ENCODE peak calls at places on chromosomes 12 and 14, in ten cellular contexts. One of them, this sample, is unnamed.

GRCh38 chr14:23631702-23632460 is 4.3 kb upstream of the DHRS2 start:
- DNase-seq in IMR-90: peak
- DNase-seq in posterior vena cava: peak
- DNase-seq in brain pericyte: peak
- DNase-seq in stimulated activated CD8-positive, alpha-beta memory T cell treated with anti-CD3 and anti-CD28 coated beads, Interleukin-2, amount 100 ng/mL, for 1 hour: peak
- DNase-seq in activated T-cell treated with anti-CD3 and anti-CD28 coated beads, Interleukin-2, amount 50 U/mL, for 72 hours: peak
- DNase-seq in effector CD4-positive, alpha-beta T cell: peak
- DNase-seq in NCI-H2029 treated with DMSO at 0.1 percent for 48 hours: peak
- DNase-seq in iPS DF 19.7: peak
- DNase-seq in NCI-H1930: peak
- DNase-seq in this sample: peak

GRCh38 chr12:25769076-25769945 is 189.2 kb upstream of the RASSF8 start:
- DNase-seq in IMR-90: peak
- DNase-seq in posterior vena cava: no peak
- DNase-seq in brain pericyte: no peak
- DNase-seq in stimulated activated CD8-positive, alpha-beta memory T cell treated with anti-CD3 and anti-CD28 coated beads, Interleukin-2, amount 100 ng/mL, for 1 hour: no peak
- DNase-seq in activated T-cell treated with anti-CD3 and anti-CD28 coated beads, Interleukin-2, amount 50 U/mL, for 72 hours: no peak
- DNase-seq in effector CD4-positive, alpha-beta T cell: no peak
- DNase-seq in NCI-H2029 treated with DMSO at 0.1 percent for 48 hours: no peak
- DNase-seq in iPS DF 19.7: no peak
- DNase-seq in NCI-H1930: no peak
- DNase-seq in this sample: no peak

GRCh38 chr12:89364631-89365030 is 12.3 kb upstream of the DUSP6 start:
- DNase-seq in IMR-90: no peak
- DNase-seq in posterior vena cava: no peak
- DNase-seq in brain pericyte: no peak
- DNase-seq in stimulated activated CD8-positive, alpha-beta memory T cell treated with anti-CD3 and anti-CD28 coated beads, Interleukin-2, amount 100 ng/mL, for 1 hour: no peak
- DNase-seq in activated T-cell treated with anti-CD3 and anti-CD28 coated beads, Interleukin-2, amount 50 U/mL, for 72 hours: no peak
- DNase-seq in effector CD4-positive, alpha-beta T cell: no peak
- DNase-seq in NCI-H2029 treated with DMSO at 0.1 percent for 48 hours: no peak
- DNase-seq in iPS DF 19.7: no peak
- DNase-seq in NCI-H1930: no peak
- DNase-seq in this sample: no peak

GRCh38 chr12:67710582-67710981 is 62.0 kb downstream of the DYRK2 start:
- DNase-seq in IMR-90: peak
- DNase-seq in posterior vena cava: no peak
- DNase-seq in brain pericyte: no peak
- DNase-seq in stimulated activated CD8-positive, alpha-beta memory T cell treated with anti-CD3 and anti-CD28 coated beads, Interleukin-2, amount 100 ng/mL, for 1 hour: no peak
- DNase-seq in activated T-cell treated with anti-CD3 and anti-CD28 coated beads, Interleukin-2, amount 50 U/mL, for 72 hours: no peak
- DNase-seq in effector CD4-positive, alpha-beta T cell: no peak
- DNase-seq in NCI-H2029 treated with DMSO at 0.1 percent for 48 hours: no peak
- DNase-seq in iPS DF 19.7: no peak
- DNase-seq in NCI-H1930: no peak
- DNase-seq in this sample: no peak

GRCh38 chr12:46267618-46268348 is 1.1 kb downstream of the SLC38A1 start:
- DNase-seq in IMR-90: peak
- DNase-seq in posterior vena cava: no peak
- DNase-seq in brain pericyte: no peak
- DNase-seq in stimulated activated CD8-positive, alpha-beta memory T cell treated with anti-CD3 and anti-CD28 coated beads, Interleukin-2, amount 100 ng/mL, for 1 hour: no peak
- DNase-seq in activated T-cell treated with anti-CD3 and anti-CD28 coated beads, Interleukin-2, amount 50 U/mL, for 72 hours: peak
- DNase-seq in effector CD4-positive, alpha-beta T cell: no peak
- DNase-seq in NCI-H2029 treated with DMSO at 0.1 percent for 48 hours: no peak
- DNase-seq in iPS DF 19.7: no peak
- DNase-seq in NCI-H1930: peak
- DNase-seq in this sample: peak

GRCh38 chr12:70379856-70380255 is 13.8 kb downstream of the KCNMB4 start:
- DNase-seq in IMR-90: no peak
- DNase-seq in posterior vena cava: no peak
- DNase-seq in brain pericyte: no peak
- DNase-seq in stimulated activated CD8-positive, alpha-beta memory T cell treated with anti-CD3 and anti-CD28 coated beads, Interleukin-2, amount 100 ng/mL, for 1 hour: no peak
- DNase-seq in activated T-cell treated with anti-CD3 and anti-CD28 coated beads, Interleukin-2, amount 50 U/mL, for 72 hours: peak
- DNase-seq in effector CD4-positive, alpha-beta T cell: no peak
- DNase-seq in NCI-H2029 treated with DMSO at 0.1 percent for 48 hours: no peak
- DNase-seq in iPS DF 19.7: no peak
- DNase-seq in NCI-H1930: no peak
- DNase-seq in this sample: no peak

GRCh38 chr12:111304642-111305071 is 64.2 kb downstream of the PHETA1 start:
- DNase-seq in IMR-90: no peak
- DNase-seq in posterior vena cava: no peak
- DNase-seq in brain pericyte: no peak
- DNase-seq in stimulated activated CD8-positive, alpha-beta memory T cell treated with anti-CD3 and anti-CD28 coated beads, Interleukin-2, amount 100 ng/mL, for 1 hour: no peak
- DNase-seq in activated T-cell treated with anti-CD3 and anti-CD28 coated beads, Interleukin-2, amount 50 U/mL, for 72 hours: peak
- DNase-seq in effector CD4-positive, alpha-beta T cell: no peak
- DNase-seq in NCI-H2029 treated with DMSO at 0.1 percent for 48 hours: no peak
- DNase-seq in iPS DF 19.7: no peak
- DNase-seq in NCI-H1930: no peak
- DNase-seq in this sample: no peak

GRCh38 chr14:93456356-93456755 is 25.6 kb downstream of the UNC79 start:
- DNase-seq in IMR-90: no peak
- DNase-seq in posterior vena cava: no peak
- DNase-seq in brain pericyte: no peak
- DNase-seq in stimulated activated CD8-positive, alpha-beta memory T cell treated with anti-CD3 and anti-CD28 coated beads, Interleukin-2, amount 100 ng/mL, for 1 hour: no peak
- DNase-seq in activated T-cell treated with anti-CD3 and anti-CD28 coated beads, Interleukin-2, amount 50 U/mL, for 72 hours: no peak
- DNase-seq in effector CD4-positive, alpha-beta T cell: no peak
- DNase-seq in NCI-H2029 treated with DMSO at 0.1 percent for 48 hours: no peak
- DNase-seq in iPS DF 19.7: no peak
- DNase-seq in NCI-H1930: no peak
- DNase-seq in this sample: no peak

GRCh38 chr12:94839347-94839746 is 164.2 kb downstream of the NDUFA12 start:
- DNase-seq in IMR-90: no peak
- DNase-seq in posterior vena cava: no peak
- DNase-seq in brain pericyte: no peak
- DNase-seq in stimulated activated CD8-positive, alpha-beta memory T cell treated with anti-CD3 and anti-CD28 coated beads, Interleukin-2, amount 100 ng/mL, for 1 hour: no peak
- DNase-seq in activated T-cell treated with anti-CD3 and anti-CD28 coated beads, Interleukin-2, amount 50 U/mL, for 72 hours: no peak
- DNase-seq in effector CD4-positive, alpha-beta T cell: no peak
- DNase-seq in NCI-H2029 treated with DMSO at 0.1 percent for 48 hours: no peak
- DNase-seq in iPS DF 19.7: no peak
- DNase-seq in NCI-H1930: no peak
- DNase-seq in this sample: no peak

GRCh38 chr14:20530771-20531571 is 25.6 kb downstream of the RNASE10 start:
- DNase-seq in IMR-90: peak
- DNase-seq in posterior vena cava: peak
- DNase-seq in brain pericyte: peak
- DNase-seq in stimulated activated CD8-positive, alpha-beta memory T cell treated with anti-CD3 and anti-CD28 coated beads, Interleukin-2, amount 100 ng/mL, for 1 hour: peak
- DNase-seq in activated T-cell treated with anti-CD3 and anti-CD28 coated beads, Interleukin-2, amount 50 U/mL, for 72 hours: peak
- DNase-seq in effector CD4-positive, alpha-beta T cell: peak
- DNase-seq in NCI-H2029 treated with DMSO at 0.1 percent for 48 hours: peak
- DNase-seq in iPS DF 19.7: peak
- DNase-seq in NCI-H1930: peak
- DNase-seq in this sample: peak

GRCh38 chr12:24121911-24122310 is 172.4 kb upstream of the SOX5 start:
- DNase-seq in IMR-90: no peak
- DNase-seq in posterior vena cava: no peak
- DNase-seq in brain pericyte: no peak
- DNase-seq in stimulated activated CD8-positive, alpha-beta memory T cell treated with anti-CD3 and anti-CD28 coated beads, Interleukin-2, amount 100 ng/mL, for 1 hour: no peak
- DNase-seq in activated T-cell treated with anti-CD3 and anti-CD28 coated beads, Interleukin-2, amount 50 U/mL, for 72 hours: no peak
- DNase-seq in effector CD4-positive, alpha-beta T cell: no peak
- DNase-seq in NCI-H2029 treated with DMSO at 0.1 percent for 48 hours: no peak
- DNase-seq in iPS DF 19.7: no peak
- DNase-seq in NCI-H1930: no peak
- DNase-seq in this sample: no peak

GRCh38 chr12:122862872-122863701 is 27.8 kb downstream of the HIP1R start:
- DNase-seq in IMR-90: no peak
- DNase-seq in posterior vena cava: peak
- DNase-seq in brain pericyte: no peak
- DNase-seq in stimulated activated CD8-positive, alpha-beta memory T cell treated with anti-CD3 and anti-CD28 coated beads, Interleukin-2, amount 100 ng/mL, for 1 hour: no peak
- DNase-seq in activated T-cell treated with anti-CD3 and anti-CD28 coated beads, Interleukin-2, amount 50 U/mL, for 72 hours: no peak
- DNase-seq in effector CD4-positive, alpha-beta T cell: no peak
- DNase-seq in NCI-H2029 treated with DMSO at 0.1 percent for 48 hours: peak
- DNase-seq in iPS DF 19.7: no peak
- DNase-seq in NCI-H1930: no peak
- DNase-seq in this sample: no peak

GRCh38 chr12:94157891-94158495 is 9.6 kb downstream of the PLXNC1 start:
- DNase-seq in IMR-90: no peak
- DNase-seq in posterior vena cava: no peak
- DNase-seq in brain pericyte: no peak
- DNase-seq in stimulated activated CD8-positive, alpha-beta memory T cell treated with anti-CD3 and anti-CD28 coated beads, Interleukin-2, amount 100 ng/mL, for 1 hour: no peak
- DNase-seq in activated T-cell treated with anti-CD3 and anti-CD28 coated beads, Interleukin-2, amount 50 U/mL, for 72 hours: no peak
- DNase-seq in effector CD4-positive, alpha-beta T cell: no peak
- DNase-seq in NCI-H2029 treated with DMSO at 0.1 percent for 48 hours: no peak
- DNase-seq in iPS DF 19.7: no peak
- DNase-seq in NCI-H1930: no peak
- DNase-seq in this sample: no peak

GRCh38 chr12:106769078-106769477 is 5.4 kb upstream of the RIC8B start:
- DNase-seq in IMR-90: peak
- DNase-seq in posterior vena cava: no peak
- DNase-seq in brain pericyte: no peak
- DNase-seq in stimulated activated CD8-positive, alpha-beta memory T cell treated with anti-CD3 and anti-CD28 coated beads, Interleukin-2, amount 100 ng/mL, for 1 hour: no peak
- DNase-seq in activated T-cell treated with anti-CD3 and anti-CD28 coated beads, Interleukin-2, amount 50 U/mL, for 72 hours: no peak
- DNase-seq in effector CD4-positive, alpha-beta T cell: no peak
- DNase-seq in NCI-H2029 treated with DMSO at 0.1 percent for 48 hours: no peak
- DNase-seq in iPS DF 19.7: no peak
- DNase-seq in NCI-H1930: no peak
- DNase-seq in this sample: no peak

GRCh38 chr14:100680439-100681051 is 46.1 kb upstream of the DLK1 start:
- DNase-seq in IMR-90: no peak
- DNase-seq in posterior vena cava: no peak
- DNase-seq in brain pericyte: no peak
- DNase-seq in stimulated activated CD8-positive, alpha-beta memory T cell treated with anti-CD3 and anti-CD28 coated beads, Interleukin-2, amount 100 ng/mL, for 1 hour: no peak
- DNase-seq in activated T-cell treated with anti-CD3 and anti-CD28 coated beads, Interleukin-2, amount 50 U/mL, for 72 hours: no peak
- DNase-seq in effector CD4-positive, alpha-beta T cell: no peak
- DNase-seq in NCI-H2029 treated with DMSO at 0.1 percent for 48 hours: no peak
- DNase-seq in iPS DF 19.7: no peak
- DNase-seq in NCI-H1930: no peak
- DNase-seq in this sample: no peak

GRCh38 chr12:131203666-131204415 is 250.1 kb downstream of the ADGRD1 start:
- DNase-seq in IMR-90: no peak
- DNase-seq in posterior vena cava: peak
- DNase-seq in brain pericyte: no peak
- DNase-seq in stimulated activated CD8-positive, alpha-beta memory T cell treated with anti-CD3 and anti-CD28 coated beads, Interleukin-2, amount 100 ng/mL, for 1 hour: no peak
- DNase-seq in activated T-cell treated with anti-CD3 and anti-CD28 coated beads, Interleukin-2, amount 50 U/mL, for 72 hours: no peak
- DNase-seq in effector CD4-positive, alpha-beta T cell: no peak
- DNase-seq in NCI-H2029 treated with DMSO at 0.1 percent for 48 hours: no peak
- DNase-seq in iPS DF 19.7: no peak
- DNase-seq in NCI-H1930: no peak
- DNase-seq in this sample: no peak

GRCh38 chr12:76259071-76259470 is 89.1 kb downstream of the BBS10 start:
- DNase-seq in IMR-90: peak
- DNase-seq in posterior vena cava: no peak
- DNase-seq in brain pericyte: no peak
- DNase-seq in stimulated activated CD8-positive, alpha-beta memory T cell treated with anti-CD3 and anti-CD28 coated beads, Interleukin-2, amount 100 ng/mL, for 1 hour: no peak
- DNase-seq in activated T-cell treated with anti-CD3 and anti-CD28 coated beads, Interleukin-2, amount 50 U/mL, for 72 hours: no peak
- DNase-seq in effector CD4-positive, alpha-beta T cell: no peak
- DNase-seq in NCI-H2029 treated with DMSO at 0.1 percent for 48 hours: no peak
- DNase-seq in iPS DF 19.7: no peak
- DNase-seq in NCI-H1930: no peak
- DNase-seq in this sample: no peak

GRCh38 chr14:104867371-104868059 is 2.4 kb downstream of the CEP170B start:
- DNase-seq in IMR-90: no peak
- DNase-seq in posterior vena cava: peak
- DNase-seq in brain pericyte: no peak
- DNase-seq in stimulated activated CD8-positive, alpha-beta memory T cell treated with anti-CD3 and anti-CD28 coated beads, Interleukin-2, amount 100 ng/mL, for 1 hour: no peak
- DNase-seq in activated T-cell treated with anti-CD3 and anti-CD28 coated beads, Interleukin-2, amount 50 U/mL, for 72 hours: no peak
- DNase-seq in effector CD4-positive, alpha-beta T cell: no peak
- DNase-seq in NCI-H2029 treated with DMSO at 0.1 percent for 48 hours: no peak
- DNase-seq in iPS DF 19.7: no peak
- DNase-seq in NCI-H1930: no peak
- DNase-seq in this sample: no peak

GRCh38 chr12:130715996-130716917 is at the start of gene RIMBP2:
- DNase-seq in IMR-90: peak
- DNase-seq in posterior vena cava: peak
- DNase-seq in brain pericyte: no peak
- DNase-seq in stimulated activated CD8-positive, alpha-beta memory T cell treated with anti-CD3 and anti-CD28 coated beads, Interleukin-2, amount 100 ng/mL, for 1 hour: no peak
- DNase-seq in activated T-cell treated with anti-CD3 and anti-CD28 coated beads, Interleukin-2, amount 50 U/mL, for 72 hours: no peak
- DNase-seq in effector CD4-positive, alpha-beta T cell: no peak
- DNase-seq in NCI-H2029 treated with DMSO at 0.1 percent for 48 hours: peak
- DNase-seq in iPS DF 19.7: peak
- DNase-seq in NCI-H1930: peak
- DNase-seq in this sample: no peak

GRCh38 chr14:92973798-92974372 is 50.9 kb downstream of the CHGA start:
- DNase-seq in IMR-90: no peak
- DNase-seq in posterior vena cava: no peak
- DNase-seq in brain pericyte: no peak
- DNase-seq in stimulated activated CD8-positive, alpha-beta memory T cell treated with anti-CD3 and anti-CD28 coated beads, Interleukin-2, amount 100 ng/mL, for 1 hour: no peak
- DNase-seq in activated T-cell treated with anti-CD3 and anti-CD28 coated beads, Interleukin-2, amount 50 U/mL, for 72 hours: no peak
- DNase-seq in effector CD4-positive, alpha-beta T cell: no peak
- DNase-seq in NCI-H2029 treated with DMSO at 0.1 percent for 48 hours: no peak
- DNase-seq in iPS DF 19.7: no peak
- DNase-seq in NCI-H1930: no peak
- DNase-seq in this sample: no peak

GRCh38 chr14:85533821-85534271 is 3.9 kb downstream of the FLRT2 start:
- DNase-seq in IMR-90: peak
- DNase-seq in posterior vena cava: no peak
- DNase-seq in brain pericyte: no peak
- DNase-seq in stimulated activated CD8-positive, alpha-beta memory T cell treated with anti-CD3 and anti-CD28 coated beads, Interleukin-2, amount 100 ng/mL, for 1 hour: no peak
- DNase-seq in activated T-cell treated with anti-CD3 and anti-CD28 coated beads, Interleukin-2, amount 50 U/mL, for 72 hours: no peak
- DNase-seq in effector CD4-positive, alpha-beta T cell: no peak
- DNase-seq in NCI-H2029 treated with DMSO at 0.1 percent for 48 hours: no peak
- DNase-seq in iPS DF 19.7: no peak
- DNase-seq in NCI-H1930: no peak
- DNase-seq in this sample: no peak

GRCh38 chr12:84911331-84912190 is 1.0 kb downstream of the SLC6A15 start:
- DNase-seq in IMR-90: peak
- DNase-seq in posterior vena cava: no peak
- DNase-seq in brain pericyte: peak
- DNase-seq in stimulated activated CD8-positive, alpha-beta memory T cell treated with anti-CD3 and anti-CD28 coated beads, Interleukin-2, amount 100 ng/mL, for 1 hour: no peak
- DNase-seq in activated T-cell treated with anti-CD3 and anti-CD28 coated beads, Interleukin-2, amount 50 U/mL, for 72 hours: peak
- DNase-seq in effector CD4-positive, alpha-beta T cell: no peak
- DNase-seq in NCI-H2029 treated with DMSO at 0.1 percent for 48 hours: no peak
- DNase-seq in iPS DF 19.7: peak
- DNase-seq in NCI-H1930: peak
- DNase-seq in this sample: no peak

This sample was measured in effector memory CD4-positive, alpha-beta T cell.